ENCODE peak calls at places on chromosome 10, in four cellular contexts. X, J, A and M are unnamed samples.

GRCh38 chr10:119350529-119351001 is 143.2 kb downstream of the GRK5 start:
- DNase-seq in X (peak; percentile 74), J (no peak), A (no peak), M (no peak)

GRCh38 chr10:43137701-43137970 is 609 bp upstream of the CSGALNACT2 start:
- DNase-seq in X (peak; percentile 61), J (peak; percentile 40), A (no peak), M (no peak)

GRCh38 chr10:3820255-3820654 is 35.2 kb upstream of the KLF6 start:
- DNase-seq in X (no peak), J (no peak), A (no peak), M (peak; percentile 94)

GRCh38 chr10:80661526-80661925 is 123.8 kb downstream of the SH2D4B start:
- DNase-seq in X (no peak), J (no peak), A (no peak), M (no peak)

GRCh38 chr10:26311383-26311940 is 94.9 kb downstream of the GAD2 start:
- DNase-seq in X (no peak), J (peak; percentile 53), A (no peak), M (no peak)

GRCh38 chr10:31706921-31707571 is 221.6 kb downstream of the ARHGAP12 start:
- DNase-seq in X (no peak), J (no peak), A (no peak), M (no peak)

GRCh38 chr10:71255817-71256660 is 43.7 kb downstream of the UNC5B start:
- DNase-seq in X (peak; percentile 91), J (no peak), A (peak; percentile 21), M (no peak)

GRCh38 chr10:78749898-78750297 is 318.9 kb upstream of the ZMIZ1 start:
- DNase-seq in X (peak; percentile 61), J (no peak), A (no peak), M (no peak)

GRCh38 chr10:110493832-110494426 is 3.8 kb upstream of the DUSP5 start:
- DNase-seq in X (no peak), J (no peak), A (no peak), M (no peak)

GRCh38 chr10:3192856-3193635 is 20.5 kb upstream of the PITRM1 start:
- DNase-seq in X (peak; percentile 46), J (peak; percentile 53), A (peak; percentile 67), M (no peak)

GRCh38 chr10:132840698-132841097 is 54.8 kb upstream of the NKX6-2 start:
- DNase-seq in X (no peak), J (no peak), A (no peak), M (no peak)

GRCh38 chr10:122128357-122128756 is 139.4 kb downstream of the TACC2 start:
- DNase-seq in X (peak; percentile 67), J (no peak), A (no peak), M (no peak)

GRCh38 chr10:48444266-48444665 is 137.8 kb downstream of the MAPK8 start:
- DNase-seq in X (no peak), J (peak; percentile 16), A (no peak), M (no peak)

GRCh38 chr10:72242675-72243074 is 26.6 kb upstream of the ASCC1 start:
- DNase-seq in X (peak; percentile 64), J (no peak), A (peak; percentile 74), M (no peak)

GRCh38 chr10:104293021-104293420 is 24.0 kb downstream of the GSTO2 start:
- DNase-seq in X (peak; percentile 49), J (no peak), A (no peak), M (no peak)

GRCh38 chr10:125916977-125917376 is 20.6 kb downstream of the FANK1 start:
- DNase-seq in X (no peak), J (no peak), A (no peak), M (no peak)

GRCh38 chr10:22723783-22724182 is 9.4 kb upstream of the PIP4K2A start:
- DNase-seq in X (no peak), J (no peak), A (no peak), M (no peak)

DNA sequence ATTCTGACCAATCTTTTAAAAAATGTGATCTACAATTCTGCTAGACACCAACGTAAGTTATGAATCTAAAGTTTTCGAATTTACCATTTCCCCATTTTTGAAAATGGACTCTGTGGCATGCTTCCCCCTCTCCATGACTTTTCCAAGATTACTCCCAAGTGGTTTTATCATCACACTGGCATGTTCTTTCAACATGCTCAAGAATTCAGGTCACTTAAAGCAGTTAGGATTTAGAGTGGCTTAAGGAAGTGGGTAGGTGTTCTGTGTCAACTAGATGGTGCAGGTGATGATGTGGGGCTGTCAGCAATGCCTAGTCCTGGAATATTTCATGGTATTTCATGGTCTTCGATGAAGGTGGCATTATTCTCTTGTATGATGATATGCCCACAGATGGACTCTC is 164.0 kb upstream of the ASAH2 start:
- DNase-seq in X (no peak), J (no peak), A (no peak), M (no peak)
- H3K4me3 ChIP-seq in X (no peak overlapping the region), J (no peak overlapping the region), A (no peak overlapping the region), M (no peak overlapping the region)

GRCh38 chr10:123134915-123135414 is 805 bp upstream of the HMX3 start:
- DNase-seq in X (no peak), J (no peak), A (no peak), M (no peak)

GRCh38 chr10:123134058-123134914 is 1.5 kb upstream of the HMX3 start:
- DNase-seq in X (no peak), J (no peak), A (no peak), M (no peak)

GRCh38 chr10:123133511-123133910 is 2.3 kb upstream of the HMX3 start:
- DNase-seq in X (no peak), J (no peak), A (no peak), M (no peak)

GRCh38 chr10:123135415-123136141 is at the start of gene HMX3:
- DNase-seq in X (no peak), J (no peak), A (no peak), M (no peak)

DNA sequence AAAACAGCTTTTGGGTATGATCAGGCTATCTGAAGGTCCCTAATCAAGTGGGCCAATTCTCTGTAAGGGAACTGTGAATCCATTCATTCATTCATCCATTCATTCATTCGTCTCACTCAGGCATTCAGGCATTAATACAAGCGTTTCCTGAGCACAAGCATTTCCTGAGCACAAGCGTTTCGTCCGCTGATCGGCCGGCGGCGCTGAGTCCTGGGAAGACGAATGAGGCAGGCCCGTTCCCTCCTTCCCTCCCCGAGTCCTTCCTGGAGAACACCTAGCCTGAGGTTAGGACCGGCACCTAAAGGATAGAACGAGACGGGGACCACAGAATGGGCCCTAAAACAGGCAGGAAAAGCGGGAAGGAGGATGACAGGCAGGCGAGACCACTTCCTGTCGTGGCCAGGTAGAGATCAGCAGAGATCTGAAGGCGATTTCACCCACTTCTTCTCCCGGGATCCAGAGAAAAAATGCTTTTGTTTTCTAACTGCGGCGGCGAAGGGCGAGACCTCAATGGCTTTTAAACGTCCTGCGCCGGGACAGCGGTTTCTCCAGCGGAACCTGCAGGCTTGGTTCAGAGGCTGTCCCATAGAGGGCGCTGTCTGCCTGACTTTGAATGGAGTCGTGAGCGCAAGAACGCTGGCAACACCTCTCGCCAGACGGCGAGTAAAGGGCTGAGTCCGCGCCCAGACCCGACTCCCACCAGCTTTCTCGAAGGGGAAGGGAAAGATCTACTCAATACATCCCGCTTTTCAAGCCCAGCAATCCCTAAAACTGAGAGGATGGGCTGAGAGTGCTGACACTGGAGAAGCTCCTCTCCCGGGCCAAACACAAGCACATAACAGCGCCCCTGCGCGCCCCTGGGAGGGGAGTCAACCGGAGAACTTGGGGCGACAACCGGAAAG is 2.9 kb upstream of the HMX3 start:
- DNase-seq in X (peak; percentile 50), J (peak; percentile 45), A (peak; percentile 77), M (peak; percentile 33)
- H3K4me3 ChIP-seq in X (peak overlapping the region; percentile 32), J (no peak overlapping the region), A (no peak overlapping the region), M (peak overlapping the region; percentile 24)

DNA sequence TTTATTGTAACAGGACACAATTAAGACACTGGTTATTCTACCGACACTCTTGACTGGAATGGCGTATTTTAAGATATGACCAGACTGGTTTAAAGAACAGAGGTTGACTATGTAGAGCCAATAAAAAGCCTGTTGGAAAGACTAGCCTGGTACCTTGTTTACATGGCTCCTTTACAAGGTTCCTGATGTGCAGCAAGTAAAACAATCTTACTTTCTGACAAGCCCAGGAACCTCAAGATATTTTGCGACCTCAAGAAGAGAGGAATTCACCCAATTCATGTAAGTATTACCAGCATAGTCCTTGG is 14.1 kb downstream of the LARP4B start:
- DNase-seq in X (no peak), J (no peak), A (no peak), M (no peak)
- H3K4me3 ChIP-seq in X (no peak overlapping the region), J (no peak overlapping the region), A (no peak overlapping the region), M (no peak overlapping the region)

DNA sequence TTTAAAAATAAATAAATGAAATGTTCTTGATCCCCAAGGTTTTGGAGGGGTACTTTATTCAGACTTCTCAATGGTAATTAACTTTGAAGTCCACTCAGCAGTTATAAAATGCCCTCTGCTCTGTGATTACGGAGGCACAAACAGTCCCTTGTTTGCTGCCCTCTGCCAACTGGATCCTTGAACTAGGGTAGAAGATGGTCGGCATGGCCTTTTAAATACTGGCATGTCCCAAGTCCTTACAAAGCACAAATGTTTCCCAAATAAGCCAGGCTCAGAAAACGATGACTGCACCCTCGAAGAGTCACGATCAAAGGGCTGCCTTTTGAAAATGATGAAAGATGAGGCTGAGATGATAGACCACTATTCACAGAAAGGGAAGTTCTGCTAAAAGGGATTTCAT is 47.0 kb downstream of the GFRA1 start:
- DNase-seq in X (no peak), J (no peak), A (no peak), M (no peak)
- H3K4me3 ChIP-seq in X (no peak overlapping the region), J (no peak overlapping the region), A (no peak overlapping the region), M (no peak overlapping the region)

GRCh38 chr10:29063806-29064644 is 224.8 kb upstream of the LYZL1 start:
- DNase-seq in X (peak; percentile 87), J (no peak), A (no peak), M (no peak)
- H3K4me3 ChIP-seq in X (no peak overlapping the region), J (no peak overlapping the region), A (no peak overlapping the region), M (no peak overlapping the region)